ENCODE peak calls at places on chromosomes 4 and X, in four cellular contexts. U is T-helper 2 cell; O is activated CD4-positive, alpha-beta T cell treated with anti-CD3 and anti-CD28 coated beads, Interleukin-2, amount 50 U/mL, for 4 hours; N is uterus. G is an unnamed sample.

GRCh38 chr4:76459291-76459723 is 24.3 kb downstream of the SHROOM3 start:
- DNase-seq in O (no peak), U (no peak), N (no peak), G (no peak)

GRCh38 chr4:141180991-141181760 is 39.5 kb upstream of the ZNF330 start:
- DNase-seq in O (no peak), U (no peak), N (no peak), G (no peak)

GRCh38 chr4:74932832-74933561 is at the start of gene PARM1:
- DNase-seq in N (peak; percentile 85), U (no peak), O (no peak), G (no peak)

GRCh38 chrX:72392816-72393800 is 87.4 kb upstream of the CITED1 start:
- DNase-seq in U (no peak), O (no peak), N (no peak), G (no peak)

GRCh38 chr4:38688676-38689355 is 24.8 kb downstream of the KLF3 start:
- DNase-seq in U (no peak), N (no peak), O (no peak), G (no peak)

GRCh38 chrX:106783716-106784115 is 18.8 kb upstream of the TBC1D8B start:
- DNase-seq in U (no peak), N (no peak), O (no peak), G (no peak)

GRCh38 chr4:73600917-73601316 is 19.3 kb downstream of the RASSF6 start:
- DNase-seq in O (no peak), N (no peak), U (no peak), G (no peak)

GRCh38 chrX:2495595-2495994 is 5.2 kb downstream of the DHRSX start:
- DNase-seq in N (no peak), O (no peak), U (no peak), G (no peak)

GRCh38 chr4:138222041-138222440 is 20.1 kb downstream of the SLC7A11 start:
- DNase-seq in O (no peak), N (no peak), U (no peak), G (no peak)

GRCh38 chr4:632926-633325 is 7.6 kb downstream of the PDE6B start:
- DNase-seq in O (no peak), N (no peak), U (no peak), G (no peak)

GRCh38 chr4:144787365-144788263 is 141.7 kb downstream of the HHIP start:
- DNase-seq in U (no peak), N (no peak), O (no peak), G (no peak)

GRCh38 chrX:71102292-71102691 is 4.2 kb downstream of the CXorf65 start:
- DNase-seq in N (no peak), O (no peak), U (no peak), G (no peak)

GRCh38 chr4:7781361-7781760 is 158.3 kb downstream of the AFAP1 start:
- DNase-seq in N (no peak), U (no peak), O (no peak), G (no peak)

GRCh38 chr4:7217453-7218310 is 25.3 kb downstream of the SORCS2 start:
- DNase-seq in N (no peak), U (no peak), O (no peak), G (no peak)

GRCh38 chrX:16191605-16192004 is 24.3 kb downstream of the MAGEB17 start:
- DNase-seq in O (no peak), U (no peak), N (no peak), G (no peak)